ENCODE peak calls at places on chromosomes 4 and X, in seven cellular contexts. I is spleen, J is right lobe of liver, N is HepG2, U is uterus, B is upper lobe of left lung, W is heart left ventricle. D is an unnamed sample. For H3K4me1, the result is how much of the 10 kb centered on the place peaks cover.

GRCh38 chrX:134144231-134144630 is 92.8 kb upstream of the CCDC160 start:
- DNase-seq in I (no peak), J (no peak), N (peak), U (no peak), B (no peak), W (no peak), D (no peak)

GRCh38 chr4:26782168-26782829 is 78.3 kb upstream of the STIM2 start:
- DNase-seq in I (no peak), J (no peak), N (no peak), U (no peak), B (no peak), W (no peak), D (no peak)

GRCh38 chr4:7933631-7934510 is 5.8 kb downstream of the AFAP1 start:
- DNase-seq in I (no peak), J (no peak), N (no peak), U (no peak), B (no peak), W (no peak), D (peak)

GRCh38 chr4:181225616-181226261 is 1017.5 kb upstream of the TENM3 start:
- DNase-seq in I (no peak), J (no peak), N (no peak), U (no peak), B (no peak), W (no peak), D (no peak)

GRCh38 chr4:80058740-80059139 is 14.3 kb downstream of the ANTXR2 start:
- DNase-seq in I (no peak), J (no peak), N (no peak), U (no peak), B (no peak), W (no peak), D (no peak)

GRCh38 chr4:145808021-145808650 is 128.2 kb downstream of the C4orf51 start:
- DNase-seq in I (no peak), J (no peak), N (peak), U (peak), B (no peak), W (no peak), D (no peak)

GRCh38 chr4:101953949-101954348 is 163.4 kb downstream of the BANK1 start:
- DNase-seq in I (no peak), J (no peak), N (peak), U (no peak), B (no peak), W (no peak), D (no peak)

GRCh38 chrX:118702741-118703140 is 24.7 kb upstream of the IL13RA1 start:
- DNase-seq in I (no peak), J (no peak), N (peak), U (no peak), B (no peak), W (no peak), D (no peak)

GRCh38 chr4:125321709-125322362 is 7.1 kb downstream of the FAT4 start:
- DNase-seq in I (no peak), J (no peak), N (no peak), U (no peak), B (no peak), W (no peak), D (no peak)

GRCh38 chr4:164918956-164919355 is 42.0 kb downstream of the APELA start:
- DNase-seq in I (no peak), J (no peak), N (no peak), U (no peak), B (no peak), W (no peak), D (no peak)

GRCh38 chr4:13097971-13098370 is 386.2 kb downstream of the RAB28 start:
- DNase-seq in I (no peak), J (no peak), N (no peak), U (no peak), B (no peak), W (no peak), D (no peak)

GRCh38 chr4:47482326-47482725 is 2.7 kb upstream of the ATP10D start:
- DNase-seq in I (no peak), J (no peak), N (no peak), U (no peak), B (no peak), W (no peak), D (no peak)

GRCh38 chrX:73940893-73941470 is 363.0 kb upstream of the ZCCHC13 start:
- DNase-seq in I (no peak), J (no peak), N (no peak), U (no peak), B (no peak), W (no peak), D (no peak)

GRCh38 chrX:125778256-125778655 is 387.8 kb downstream of the DCAF12L2 start:
- DNase-seq in I (no peak), J (no peak), N (no peak), U (no peak), B (no peak), W (no peak), D (no peak)

GRCh38 chrX:155213731-155214130 is 2.5 kb upstream of the VBP1 start:
- DNase-seq in I (no peak), J (no peak), N (no peak), U (no peak), B (no peak), W (no peak), D (no peak)

GRCh38 chr4:121072080-121072835 is at the start of gene NDNF:
- DNase-seq in I (no peak), J (peak), N (peak), U (peak), B (peak), W (peak), D (peak)

GRCh38 chrX:104098151-104098808 is 14.0 kb upstream of the ZCCHC18 start:
- DNase-seq in I (no peak), J (no peak), N (peak), U (peak), B (no peak), W (no peak), D (peak)

GRCh38 chr4:38548256-38548655 is 115.7 kb upstream of the KLF3 start:
- DNase-seq in I (no peak), J (no peak), N (no peak), U (no peak), B (no peak), W (no peak), D (no peak)

GRCh38 chr4:86935499-86935832 is 655 bp downstream of the AFF1 start:
- DNase-seq in I (no peak), J (no peak), N (no peak), U (peak), B (no peak), W (no peak), D (no peak)

GRCh38 chr4:169268951-169269781 is 1.6 kb downstream of the SH3RF1 start:
- DNase-seq in I (no peak), J (no peak), N (peak), U (no peak), B (no peak), W (no peak), D (no peak)

DNA sequence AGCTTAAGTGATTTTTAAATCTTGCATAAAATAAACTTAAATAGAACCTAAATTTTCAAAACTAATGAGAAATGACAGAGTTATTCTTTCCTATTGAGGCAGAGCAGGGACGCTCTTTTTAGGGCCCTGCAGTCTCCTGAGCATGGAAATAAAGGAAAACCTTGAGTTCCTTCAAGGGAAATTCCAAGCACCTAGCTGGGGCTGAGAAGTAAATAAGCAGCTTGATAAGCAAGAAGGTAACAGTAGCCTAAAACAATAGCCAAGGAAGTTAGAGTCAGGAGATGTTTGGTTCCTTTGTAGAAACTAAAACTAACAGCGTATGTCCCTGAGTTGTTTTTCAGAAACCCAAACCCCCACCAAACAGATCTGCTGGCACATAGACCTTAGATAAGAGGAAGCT is 174.6 kb downstream of the COL25A1 start:
- DNase-seq in I (no peak), J (no peak), N (no peak), U (no peak), B (no peak), W (no peak), D (no peak)
- H3K4me1 ChIP-seq in I (under half), J (under half), N (under half), U (under half), B (under half), W (under half), D (under half)

DNA sequence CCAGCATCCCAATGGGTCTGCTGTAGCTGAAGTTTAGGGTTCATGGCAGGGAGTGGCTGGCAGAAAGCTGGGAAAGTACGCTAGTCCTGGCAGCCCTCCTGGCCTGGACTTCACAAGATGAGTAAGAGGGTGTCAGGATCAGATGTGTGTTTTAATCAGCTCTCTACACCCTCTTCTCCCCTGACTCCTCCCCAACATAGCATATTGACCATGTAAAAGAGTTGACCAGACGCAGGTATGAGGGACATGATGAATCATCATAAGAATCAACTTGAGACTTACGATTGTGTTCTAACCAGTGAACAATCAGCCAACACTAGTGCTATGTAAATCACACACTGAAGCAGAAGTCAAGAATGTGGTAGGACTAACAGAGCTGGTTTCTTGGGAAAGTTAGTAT is 5.3 kb downstream of the SOWAHB start:
- DNase-seq in I (no peak), J (no peak), N (no peak), U (no peak), B (no peak), W (no peak), D (no peak)
- H3K27ac ChIP-seq in I (no peak), J (no peak), N (no peak), U (no peak), B (no peak), W (no peak), D (no peak)

DNA sequence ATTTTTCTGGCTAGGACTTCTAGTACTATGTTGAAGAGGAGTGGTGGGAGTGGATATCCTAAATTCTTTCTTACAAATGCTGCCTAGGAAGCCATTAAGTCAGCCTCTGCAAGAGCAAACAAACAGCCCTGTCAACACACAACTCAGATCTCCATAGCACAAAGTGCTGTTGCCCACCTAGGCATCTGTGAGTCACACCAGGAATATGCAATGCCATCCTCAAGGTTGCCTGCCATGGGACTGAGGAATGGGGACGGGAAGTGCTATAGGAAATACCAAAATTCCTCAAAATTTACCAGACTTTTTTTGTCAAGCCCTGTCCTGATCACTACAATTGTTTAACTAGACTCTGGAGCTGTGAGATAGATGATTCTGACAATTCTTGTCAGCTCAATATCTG is 466.8 kb downstream of the FSTL5 start:
- DNase-seq in I (no peak), J (no peak), N (no peak), U (no peak), B (no peak), W (no peak), D (no peak)
- TF ChIP-seq POLR2A in I (no peak), J (no peak), N (no peak), U (no peak), B (no peak), W (no peak), D (no peak)

GRCh38 chr4:2552806-2553205 is 16.4 kb downstream of the FAM193A start:
- DNase-seq in I (peak), J (no peak), N (no peak), U (no peak), B (no peak), W (no peak), D (no peak)

GRCh38 chr4:2560167-2560566 is 23.7 kb downstream of the FAM193A start:
- DNase-seq in I (no peak), J (no peak), N (no peak), U (no peak), B (no peak), W (no peak), D (no peak)

GRCh38 chr4:2558301-2558700 is 21.9 kb downstream of the FAM193A start:
- DNase-seq in I (no peak), J (no peak), N (no peak), U (no peak), B (no peak), W (no peak), D (no peak)
- H3K4me1 ChIP-seq in I (under half), J (under half), N (under half), U (under half), B (under half), W (under half), D (under half)

D was measured in sigmoid colon.